ENCODE peak calls at places on chromosomes 7 and 10, in six cellular contexts. M, T, B, F, Y and E are unnamed samples.

GRCh38 chr7:81333536-81333935 is 414.7 kb upstream of the SEMA3C start:
- DNase-seq in M (no peak), T (no peak), B (no peak), F (no peak), Y (no peak), E (no peak)

GRCh38 chr7:101880536-101881443 is 63.4 kb downstream of the CUX1 start:
- DNase-seq in M (no peak), T (peak; percentile 67), B (no peak), F (no peak), Y (no peak), E (no peak)

GRCh38 chr10:32985781-32986350 is 27.8 kb upstream of the ITGB1 start:
- DNase-seq in M (no peak), T (peak; percentile 83), B (no peak), F (no peak), Y (no peak), E (no peak)

GRCh38 chr7:68748934-68749695 is 849.2 kb upstream of the AUTS2 start:
- DNase-seq in M (no peak), T (no peak), B (no peak), F (no peak), Y (no peak), E (no peak)

GRCh38 chr7:114825423-114825951 is 96.4 kb upstream of the MDFIC start:
- DNase-seq in M (no peak), T (no peak), B (no peak), F (no peak), Y (no peak), E (no peak)

GRCh38 chr7:29811597-29811996 is 5.3 kb downstream of the WIPF3 start:
- DNase-seq in M (no peak), T (no peak), B (no peak), F (no peak), Y (no peak), E (no peak)

GRCh38 chr7:50507898-50508470 is 57.2 kb downstream of the DDC start:
- DNase-seq in M (no peak), T (no peak), B (no peak), F (no peak), Y (no peak), E (no peak)

GRCh38 chr7:154776350-154776749 is 226.6 kb downstream of the PAXIP1 start:
- DNase-seq in M (no peak), T (no peak), B (no peak), F (no peak), Y (no peak), E (no peak)

GRCh38 chr7:42105541-42106349 is 131.3 kb downstream of the GLI3 start:
- DNase-seq in M (no peak), T (no peak), B (no peak), F (no peak), Y (no peak), E (no peak)

GRCh38 chr7:51255536-51256243 is 60.9 kb downstream of the COBL start:
- DNase-seq in M (peak; percentile 40), T (no peak), B (no peak), F (no peak), Y (no peak), E (no peak)

GRCh38 chr7:87475359-87476178 is at the start of gene ABCB4:
- DNase-seq in M (no peak), T (no peak), B (peak; percentile 59), F (no peak), Y (no peak), E (no peak)

GRCh38 chr7:50939026-50939425 is 156.3 kb upstream of the GRB10 start:
- DNase-seq in M (no peak), T (peak; percentile 54), B (no peak), F (no peak), Y (no peak), E (no peak)

GRCh38 chr10:29841724-29842649 is 207.2 kb upstream of the SVIL start:
- DNase-seq in M (peak; percentile 67), T (peak; percentile 41), B (peak; percentile 67), F (no peak), Y (peak; percentile 76), E (no peak)

GRCh38 chr10:80477813-80478212 is 23.7 kb downstream of the TSPAN14 start:
- DNase-seq in M (no peak), T (peak; percentile 96), B (no peak), F (no peak), Y (no peak), E (no peak)

GRCh38 chr7:101702362-101702850 is 73.3 kb upstream of the MYL10 start:
- DNase-seq in M (no peak), T (no peak), B (no peak), F (no peak), Y (no peak), E (no peak)

GRCh38 chr10:77905086-77905735 is 21.3 kb downstream of the DLG5 start:
- DNase-seq in M (no peak), T (no peak), B (no peak), F (no peak), Y (no peak), E (no peak)

GRCh38 chr7:122790132-122790531 is 87.4 kb upstream of the RNF148 start:
- DNase-seq in M (no peak), T (no peak), B (no peak), F (no peak), Y (no peak), E (no peak)

GRCh38 chr10:78559514-78560392 is 509.0 kb upstream of the ZMIZ1 start:
- DNase-seq in M (no peak), T (no peak), B (no peak), F (no peak), Y (no peak), E (no peak)

GRCh38 chr10:43390791-43391190 is 18.2 kb downstream of the HNRNPF start:
- DNase-seq in M (no peak), T (peak; percentile 38), B (no peak), F (no peak), Y (peak; percentile 22), E (no peak)

GRCh38 chr7:77331938-77332695 is 84.0 kb downstream of the GSAP start:
- DNase-seq in M (peak; percentile 75), T (peak; percentile 84), B (peak; percentile 72), F (peak; percentile 76), Y (peak; percentile 68), E (peak; percentile 77)

GRCh38 chr7:159019111-159019510 is 125.6 kb downstream of the VIPR2 start:
- DNase-seq in M (no peak), T (no peak), B (no peak), F (no peak), Y (no peak), E (no peak)

GRCh38 chr7:51430480-51431086 is 114.0 kb upstream of the COBL start:
- DNase-seq in M (no peak), T (peak; percentile 25), B (no peak), F (no peak), Y (no peak), E (peak; percentile 1)

GRCh38 chr7:130139193-130139950 is 65.8 kb downstream of the TMEM209 start:
- DNase-seq in M (no peak), T (no peak), B (peak; percentile 70), F (no peak), Y (peak; percentile 62), E (no peak)

GRCh38 chr10:127196955-127197432 is 603 bp upstream of the INSYN2A start:
- DNase-seq in M (no peak), T (no peak), B (no peak), F (no peak), Y (no peak), E (no peak)
- H3K4me3 ChIP-seq in M (no peak overlapping the region), T (peak overlapping the region; percentile 54), B (no peak overlapping the region), F (peak overlapping the region; percentile 64), Y (no peak overlapping the region), E (peak overlapping the region; percentile 60)

DNA sequence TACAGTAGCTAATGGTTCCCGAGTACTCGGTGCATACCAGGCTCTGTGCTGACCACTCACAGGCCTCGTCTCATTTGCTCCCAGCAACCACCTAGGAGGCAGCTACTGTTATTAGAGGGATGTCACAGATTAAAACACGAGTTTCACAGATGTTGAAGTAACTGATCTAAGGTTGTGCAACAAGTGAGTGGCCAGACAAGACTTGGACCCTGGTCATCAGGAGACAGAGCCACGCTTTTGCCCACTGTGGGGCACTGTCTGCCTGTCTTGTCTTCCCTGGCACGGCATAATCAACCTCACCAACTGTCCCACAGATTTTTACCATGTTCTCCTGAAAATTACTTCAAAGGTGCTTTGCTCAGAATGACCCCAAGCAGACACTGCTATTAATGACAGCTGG is 111.6 kb upstream of the HABP2 start:
- DNase-seq in M (no peak), T (no peak), B (no peak), F (no peak), Y (no peak), E (peak; percentile 28)
- TF ChIP-seq CTCF in M (no peak), T (no peak), B (no peak), F (no peak), Y (no peak), E (peak; percentile 57)

GRCh38 chr7:99104631-99105030 is 39.3 kb downstream of the SMURF1 start:
- DNase-seq in M (no peak), T (no peak), B (no peak), F (no peak), Y (no peak), E (no peak)

GRCh38 chr7:99106869-99107268 is 37.0 kb downstream of the SMURF1 start:
- DNase-seq in M (no peak), T (no peak), B (no peak), F (no peak), Y (no peak), E (no peak)

GRCh38 chr7:99105756-99106155 is 38.2 kb downstream of the SMURF1 start:
- DNase-seq in M (no peak), T (no peak), B (no peak), F (no peak), Y (no peak), E (no peak)

GRCh38 chr7:99108615-99109014 is 35.3 kb downstream of the SMURF1 start:
- DNase-seq in M (no peak), T (no peak), B (no peak), F (no peak), Y (no peak), E (no peak)

DNA sequence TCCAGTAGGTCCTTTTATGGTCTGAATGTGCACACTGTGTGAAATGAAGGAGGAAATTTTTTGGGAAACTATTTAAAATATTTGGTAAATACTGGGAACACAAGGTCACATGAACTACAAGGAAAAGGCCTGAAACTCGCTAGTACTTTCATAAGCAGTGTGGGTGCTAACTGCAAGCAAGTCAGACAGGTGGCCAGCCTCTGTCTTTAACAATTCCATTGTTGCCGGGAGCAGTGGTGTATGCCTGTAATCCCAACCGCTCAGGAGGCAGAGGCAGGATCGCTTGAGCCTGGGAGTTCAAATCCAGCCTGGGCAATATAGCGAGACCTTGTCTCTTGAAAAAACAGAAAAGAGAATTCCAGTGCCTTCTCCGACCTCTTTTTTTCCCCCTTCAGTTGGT is 37.5 kb downstream of the SMURF1 start:
- DNase-seq in M (no peak), T (no peak), B (no peak), F (no peak), Y (no peak), E (no peak)
- H3K4me3 ChIP-seq in M (no peak overlapping the region), T (no peak overlapping the region), B (no peak overlapping the region), F (no peak overlapping the region), Y (no peak overlapping the region), E (no peak overlapping the region)

GRCh38 chr10:19772958-19773357 is 43.3 kb upstream of the PLXDC2 start:
- DNase-seq in M (no peak), T (no peak), B (no peak), F (no peak), Y (no peak), E (no peak)

GRCh38 chr10:19762026-19762425 is 54.2 kb upstream of the PLXDC2 start:
- DNase-seq in M (no peak), T (no peak), B (no peak), F (no peak), Y (no peak), E (no peak)

DNA sequence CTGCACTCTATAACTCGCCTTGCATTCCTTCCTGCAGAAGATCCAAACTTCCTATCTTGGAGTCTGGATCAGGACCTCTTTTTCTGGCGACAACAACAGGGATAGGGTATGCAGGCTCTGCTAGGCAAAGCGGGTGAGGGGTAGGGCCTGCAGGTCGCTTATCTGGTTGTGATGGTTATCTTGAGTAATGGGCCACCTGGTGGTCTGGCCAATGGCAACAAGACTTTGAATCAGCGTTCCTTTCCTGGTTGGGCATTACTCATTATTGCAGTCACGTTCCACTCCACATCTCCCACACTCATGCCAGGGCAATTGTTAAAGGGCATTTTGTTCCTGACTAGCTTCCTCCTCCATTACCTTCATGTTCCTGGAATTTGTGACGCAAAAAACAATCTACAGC is 48.4 kb upstream of the PLXDC2 start:
- DNase-seq in M (no peak), T (no peak), B (no peak), F (no peak), Y (no peak), E (no peak)
- TF ChIP-seq CTCF in M (no peak), T (peak; percentile 15), B (no peak), F (no peak), Y (no peak), E (no peak)